ENCODE peak calls at places on chromosomes 12 and 14, in seven cellular contexts. L is dorsolateral prefrontal cortex, J is epithelial cell of proximal tubule, M is keratinocyte, F is HL-60, E is esophagus squamous epithelium, R is esophagus muscularis mucosa. K is an unnamed sample.

GRCh38 chr12:78888583-78888982 is 24.0 kb downstream of the SYT1 start:
- DNase-seq in L (no peak), J (no peak), M (no peak), F (no peak), E (no peak), R (no peak), K (no peak)

GRCh38 chr14:72898448-72898847 is 4.5 kb upstream of the DPF3 start:
- DNase-seq in L (no peak), J (no peak), M (no peak), F (no peak), E (no peak), R (no peak), K (no peak)

GRCh38 chr14:93032301-93032929 is 83.3 kb downstream of the ITPK1 start:
- DNase-seq in L (no peak), J (no peak), M (no peak), F (peak), E (no peak), R (no peak), K (no peak)

GRCh38 chr12:5473076-5473475 is 41.2 kb downstream of the NTF3 start:
- DNase-seq in L (no peak), J (no peak), M (no peak), F (no peak), E (no peak), R (no peak), K (no peak)

GRCh38 chr12:43872396-43872795 is 36.5 kb downstream of the TMEM117 start:
- DNase-seq in L (no peak), J (no peak), M (no peak), F (no peak), E (no peak), R (no peak), K (no peak)

GRCh38 chr12:96514328-96514727 is 25.0 kb downstream of the CFAP54 start:
- DNase-seq in L (no peak), J (no peak), M (no peak), F (no peak), E (no peak), R (no peak), K (no peak)

GRCh38 chr14:73248294-73248868 is 11.1 kb downstream of the PAPLN start:
- DNase-seq in L (no peak), J (no peak), M (no peak), F (no peak), E (no peak), R (no peak), K (no peak)

GRCh38 chr14:72869407-72870329 is 24.2 kb downstream of the DPF3 start:
- DNase-seq in L (no peak), J (no peak), M (no peak), F (no peak), E (no peak), R (no peak), K (no peak)

GRCh38 chr12:94802796-94803195 is 152.4 kb upstream of the TMCC3 start:
- DNase-seq in L (no peak), J (no peak), M (no peak), F (no peak), E (no peak), R (no peak), K (no peak)

GRCh38 chr14:53109028-53109687 is 44.0 kb downstream of the DDHD1 start:
- DNase-seq in L (no peak), J (no peak), M (no peak), F (no peak), E (no peak), R (no peak), K (no peak)

GRCh38 chr14:53106768-53107167 is 46.4 kb downstream of the DDHD1 start:
- DNase-seq in L (no peak), J (no peak), M (no peak), F (no peak), E (no peak), R (no peak), K (no peak)

GRCh38 chr14:53110103-53110502 is 43.0 kb downstream of the DDHD1 start:
- DNase-seq in L (no peak), J (no peak), M (no peak), F (no peak), E (no peak), R (no peak), K (no peak)

GRCh38 chr14:53109688-53110041 is 43.5 kb downstream of the DDHD1 start:
- DNase-seq in L (no peak), J (no peak), M (no peak), F (no peak), E (no peak), R (no peak), K (no peak)

GRCh38 chr14:53108292-53108937 is 44.7 kb downstream of the DDHD1 start:
- DNase-seq in L (no peak), J (no peak), M (no peak), F (no peak), E (no peak), R (no peak), K (no peak)
- H3K4me3 ChIP-seq in L (peak), J (no peak), M (no peak), F (peak), E (peak), R (no peak), K (no peak)

DNA sequence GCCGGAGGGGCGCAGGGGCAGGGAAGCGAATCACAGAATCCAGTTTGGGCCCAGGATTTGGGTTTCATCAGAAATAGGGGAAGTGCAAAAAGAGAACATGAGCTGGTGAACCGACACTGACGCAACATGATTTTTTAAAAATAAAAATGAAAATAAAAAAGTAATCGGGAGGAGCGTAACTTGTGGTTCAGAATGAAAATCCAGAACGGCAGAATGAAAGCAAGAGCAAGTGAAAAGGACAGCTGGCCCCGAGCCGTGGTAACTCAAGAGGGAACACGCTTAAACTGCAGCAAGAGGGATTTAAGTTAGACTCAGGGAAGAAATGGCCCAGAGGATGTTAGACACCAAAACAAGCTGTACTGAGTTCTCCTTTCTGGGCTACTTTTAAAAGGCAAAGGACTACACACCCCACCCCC is 1.6 kb downstream of the SLC6A12 start:
- DNase-seq in L (no peak), J (no peak), M (no peak), F (no peak), E (no peak), R (no peak), K (no peak)
- H3K4me3 ChIP-seq in L (peak), J (peak), M (no peak), F (peak), E (no peak), R (no peak), K (no peak)

DNA sequence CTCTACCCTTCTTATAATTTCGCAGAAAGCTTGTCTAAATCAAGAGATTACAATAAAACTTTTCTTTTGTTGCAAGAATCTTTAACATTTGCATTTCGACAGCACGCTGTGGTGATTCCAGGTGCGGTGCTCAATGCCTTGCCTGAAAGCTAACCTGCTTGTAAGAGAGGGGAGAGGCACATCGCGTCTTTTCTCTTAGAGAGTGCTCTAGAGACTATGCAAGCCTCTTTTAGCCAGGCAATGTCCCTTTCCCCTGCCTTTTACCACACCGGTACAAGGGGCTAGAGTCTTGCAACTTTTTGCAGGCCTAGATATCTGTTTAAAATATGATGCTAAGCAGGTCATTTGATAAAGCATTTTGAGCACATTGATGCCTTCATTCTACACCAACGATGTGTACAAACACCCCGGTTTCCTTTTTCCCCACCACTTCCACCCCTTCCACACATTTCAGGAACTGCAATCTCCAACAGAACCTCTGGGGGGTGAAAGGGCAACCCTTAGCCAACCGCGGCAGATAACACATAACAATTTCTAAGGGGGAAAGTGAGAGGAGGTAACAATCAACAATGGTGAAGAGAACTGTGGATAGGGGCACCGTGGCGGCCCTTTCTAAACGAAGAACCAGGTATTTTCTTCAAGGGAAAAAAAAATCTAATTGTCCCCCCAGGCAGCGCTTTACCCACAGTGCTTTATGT is 1.3 kb downstream of the KITLG start:
- DNase-seq in L (no peak), J (no peak), M (no peak), F (no peak), E (no peak), R (no peak), K (peak)
- H3K4me3 ChIP-seq in L (peak), J (peak), M (peak), F (no peak), E (peak), R (peak), K (peak)

GRCh38 chr12:62468935-62469334 is 2.3 kb downstream of the MON2 start:
- DNase-seq in L (no peak), J (no peak), M (no peak), F (no peak), E (no peak), R (no peak), K (no peak)
- H3K4me3 ChIP-seq in L (peak), J (peak), M (peak), F (no peak), E (no peak), R (peak), K (no peak)

GRCh38 chr14:20626274-20626673 is 15.2 kb downstream of the OR6S1 start:
- DNase-seq in L (no peak), J (no peak), M (no peak), F (no peak), E (no peak), R (no peak), K (no peak)
- H3K4me3 ChIP-seq in L (peak), J (no peak), M (no peak), F (no peak), E (no peak), R (peak), K (peak)

DNA sequence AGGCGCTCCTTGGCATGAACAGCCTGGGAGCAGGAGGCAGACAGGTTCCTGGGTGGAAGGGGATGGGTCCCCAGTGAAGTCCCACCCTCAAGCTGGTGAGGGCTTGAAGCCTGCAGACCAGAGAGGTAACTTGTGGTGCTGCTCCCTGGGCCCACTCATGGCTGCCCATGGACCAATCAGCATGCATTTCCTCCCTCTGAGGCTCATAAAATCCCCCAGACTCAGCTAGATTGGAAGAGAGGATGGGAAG is 50.2 kb downstream of the A2M start:
- DNase-seq in L (no peak), J (no peak), M (no peak), F (no peak), E (no peak), R (no peak), K (peak)
- H3K4me3 ChIP-seq in L (peak), J (peak), M (no peak), F (no peak), E (peak), R (peak), K (peak)